ENCODE peak calls at places on chromosomes 13 and 19, in ten cellular contexts. S, W, N, I, T, D, C, X, K and G are unnamed samples.

GRCh38 chr13:113928701-113929627 is 44.9 kb downstream of the C13orf46 start:
- DNase-seq in S (peak; percentile 95), W (peak; percentile 87), N (peak; percentile 90), I (no peak), T (peak; percentile 93), D (peak; percentile 74), C (peak; percentile 84), X (no peak), K (no peak), G (peak; percentile 83)

GRCh38 chr13:26558074-26558805 is 757 bp downstream of the WASF3 start:
- DNase-seq in S (peak; percentile 67), W (no peak), N (peak; percentile 27), I (no peak), T (peak; percentile 17), D (peak; percentile 73), C (no peak), X (no peak), K (no peak), G (no peak)

GRCh38 chr13:113117335-113117872 is 5.2 kb upstream of the F10 start:
- DNase-seq in S (peak; percentile 41), W (peak; percentile 17), N (no peak), I (no peak), T (no peak), D (no peak), C (no peak), X (no peak), K (no peak), G (no peak)

GRCh38 chr19:1929051-1929742 is 11.8 kb upstream of the CSNK1G2 start:
- DNase-seq in S (peak; percentile 90), W (peak; percentile 88), N (peak; percentile 81), I (peak; percentile 76), T (peak; percentile 81), D (peak; percentile 93), C (peak; percentile 66), X (peak; percentile 89), K (peak; percentile 93), G (peak; percentile 85)

GRCh38 chr19:33683881-33684549 is 62.3 kb downstream of the CHST8 start:
- DNase-seq in S (no peak), W (no peak), N (no peak), I (peak; percentile 12), T (peak; percentile 47), D (no peak), C (no peak), X (no peak), K (no peak), G (no peak)

GRCh38 chr13:51614350-51614786 is 30.1 kb downstream of the WDFY2 start:
- DNase-seq in S (peak; percentile 63), W (no peak), N (no peak), I (peak; percentile 85), T (peak; percentile 41), D (peak; percentile 64), C (peak; percentile 33), X (peak; percentile 76), K (peak; percentile 58), G (no peak)

GRCh38 chr13:27125357-27126282 is 46.0 kb downstream of the USP12 start:
- DNase-seq in S (no peak), W (no peak), N (no peak), I (no peak), T (no peak), D (no peak), C (no peak), X (no peak), K (no peak), G (no peak)

GRCh38 chr13:50609016-50609415 is 234.5 kb downstream of the DLEU7 start:
- DNase-seq in S (no peak), W (no peak), N (no peak), I (no peak), T (no peak), D (no peak), C (no peak), X (no peak), K (no peak), G (no peak)

GRCh38 chr19:38583219-38583984 is 34.4 kb downstream of the MAP4K1 start:
- DNase-seq in S (no peak), W (no peak), N (no peak), I (no peak), T (no peak), D (peak; percentile 8), C (no peak), X (peak; percentile 74), K (no peak), G (no peak)

GRCh38 chr13:40172149-40172591 is 494.3 kb downstream of the FOXO1 start:
- DNase-seq in S (peak; percentile 61), W (no peak), N (no peak), I (no peak), T (no peak), D (no peak), C (peak; percentile 60), X (no peak), K (no peak), G (no peak)

GRCh38 chr19:57363734-57364181 is 407 bp downstream of the TRAPPC2B start:
- DNase-seq in S (no peak), W (no peak), N (no peak), I (no peak), T (no peak), D (no peak), C (no peak), X (peak; percentile 17), K (no peak), G (no peak)

GRCh38 chr13:33744589-33745369 is 73.2 kb upstream of the RFC3 start:
- DNase-seq in S (no peak), W (no peak), N (no peak), I (no peak), T (peak; percentile 72), D (no peak), C (peak; percentile 39), X (peak; percentile 65), K (no peak), G (no peak)

GRCh38 chr13:36795463-36795862 is 23.6 kb upstream of the RFXAP start:
- DNase-seq in S (no peak), W (no peak), N (no peak), I (no peak), T (no peak), D (no peak), C (no peak), X (no peak), K (no peak), G (no peak)

GRCh38 chr19:35828694-35829301 is 16.2 kb upstream of the PRODH2 start:
- DNase-seq in S (no peak), W (peak; percentile 60), N (peak; percentile 53), I (peak; percentile 51), T (peak; percentile 43), D (no peak), C (no peak), X (peak; percentile 32), K (peak; percentile 60), G (no peak)

GRCh38 chr13:63840551-63841421 is 2425.1 kb upstream of the PCDH20 start:
- DNase-seq in S (no peak), W (no peak), N (no peak), I (no peak), T (no peak), D (no peak), C (no peak), X (no peak), K (no peak), G (no peak)

GRCh38 chr19:4730740-4731171 is 7.1 kb upstream of the DPP9 start:
- DNase-seq in S (no peak), W (no peak), N (no peak), I (peak; percentile 49), T (peak; percentile 22), D (peak; percentile 66), C (no peak), X (peak; percentile 45), K (peak; percentile 74), G (no peak)

GRCh38 chr13:50085063-50085462 is 69.8 kb downstream of the KCNRG start:
- DNase-seq in S (no peak), W (no peak), N (no peak), I (no peak), T (no peak), D (no peak), C (no peak), X (peak; percentile 42), K (no peak), G (no peak)

GRCh38 chr19:46606019-46606418 is 4.9 kb downstream of the CALM3 start:
- DNase-seq in S (peak; percentile 56), W (no peak), N (no peak), I (no peak), T (no peak), D (no peak), C (no peak), X (no peak), K (peak; percentile 36), G (no peak)
- H3K27ac ChIP-seq in S (peak overlapping the region; percentile 93), W (no peak overlapping the region), N (peak overlapping the region; percentile 47), I (no peak overlapping the region), T (no peak overlapping the region), D (no peak overlapping the region), C (peak overlapping the region; percentile 59), X (no peak overlapping the region), K (no peak overlapping the region), G (no peak overlapping the region)

DNA sequence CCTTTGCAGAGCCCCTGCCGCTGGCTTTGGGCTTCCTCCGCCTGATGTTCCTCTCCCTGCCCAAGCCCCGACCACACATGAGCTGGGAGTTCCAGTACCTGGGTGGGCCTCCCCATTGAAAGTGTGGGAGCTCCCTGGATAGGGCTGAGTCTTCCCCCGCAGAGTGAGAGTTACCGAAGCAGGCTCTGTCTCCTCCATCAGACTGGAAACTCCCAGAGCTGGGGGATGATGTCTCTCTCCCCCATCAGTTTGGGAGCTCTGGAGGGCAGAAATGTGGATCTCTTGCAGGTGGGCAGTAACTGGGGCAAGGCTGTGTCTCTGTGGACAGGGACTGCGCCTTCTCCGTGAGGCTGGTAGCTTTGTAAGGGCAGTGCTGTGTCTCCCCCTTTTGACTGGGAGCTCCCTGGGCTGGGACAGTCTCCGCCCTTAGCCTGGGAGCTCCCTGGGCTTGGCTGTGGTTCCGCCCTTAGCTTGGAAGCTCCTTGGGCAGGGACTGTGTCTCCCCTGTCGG is 767 bp downstream of the DCAF15 start:
- DNase-seq in S (no peak), W (peak; percentile 36), N (no peak), I (peak; percentile 21), T (no peak), D (no peak), C (no peak), X (peak; percentile 23), K (peak; percentile 52), G (no peak)
- TF ChIP-seq CTCF in S (no peak), W (no peak), N (no peak), I (no peak), T (no peak), D (peak; percentile 14), C (no peak), X (no peak), K (no peak), G (no peak)

GRCh38 chr13:44206429-44206828 is 167.2 kb upstream of the SERP2 start:
- DNase-seq in S (no peak), W (no peak), N (no peak), I (peak; percentile 59), T (no peak), D (no peak), C (no peak), X (no peak), K (no peak), G (no peak)
- H3K27ac ChIP-seq in S (no peak overlapping the region), W (no peak overlapping the region), N (no peak overlapping the region), I (no peak overlapping the region), T (no peak overlapping the region), D (no peak overlapping the region), C (no peak overlapping the region), X (no peak overlapping the region), K (no peak overlapping the region), G (no peak overlapping the region)

DNA sequence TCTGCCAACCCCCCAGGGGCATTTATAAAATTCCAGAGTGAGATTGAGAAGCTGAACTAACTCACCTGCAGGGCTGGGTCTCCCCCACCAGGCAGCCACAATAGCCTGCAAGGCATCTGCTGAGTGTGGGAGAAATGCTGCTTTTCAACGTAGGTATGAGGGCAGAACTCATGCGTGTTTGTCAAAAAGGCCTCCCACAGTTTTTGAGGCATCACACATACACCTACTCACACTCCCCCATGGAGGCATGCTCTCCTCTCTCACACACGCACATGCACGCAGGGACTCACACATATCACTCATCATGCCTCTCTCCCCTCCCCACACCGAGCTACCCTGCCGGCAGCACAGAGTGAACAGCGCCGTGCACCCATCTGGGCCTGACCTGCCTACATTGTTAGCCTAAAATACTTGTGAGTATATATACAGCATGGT is 390.5 kb downstream of the FGF9 start:
- DNase-seq in S (no peak), W (no peak), N (no peak), I (no peak), T (no peak), D (no peak), C (no peak), X (no peak), K (peak; percentile 80), G (no peak)
- TF ChIP-seq CTCF in S (no peak), W (no peak), N (no peak), I (no peak), T (no peak), D (no peak), C (no peak), X (no peak), K (peak; percentile 20), G (no peak)